ENCODE peak calls at places on chromosomes 13 and 19, in seven cellular contexts. One of them, this sample, is unnamed.

GRCh38 chr19:30719189-30719990 is 347.2 kb downstream of the ZNF536 start:
- DNase-seq in transverse colon: peak
- DNase-seq in lower leg skin: no peak
- DNase-seq in GM23338: peak
- DNase-seq in WERI-Rb-1: peak
- DNase-seq in astrocyte of the cerebellum: no peak
- DNase-seq in tibial nerve: peak
- DNase-seq in this sample: peak

GRCh38 chr13:71632721-71633120 is 234.3 kb downstream of the DACH1 start:
- DNase-seq in lower leg skin: no peak
- DNase-seq in tibial nerve: no peak
- DNase-seq in WERI-Rb-1: no peak
- DNase-seq in GM23338: no peak
- DNase-seq in transverse colon: no peak
- DNase-seq in astrocyte of the cerebellum: no peak
- DNase-seq in this sample: no peak

GRCh38 chr19:5977222-5977784 is 637 bp downstream of the RANBP3 start:
- DNase-seq in lower leg skin: no peak
- DNase-seq in tibial nerve: no peak
- DNase-seq in WERI-Rb-1: no peak
- DNase-seq in transverse colon: no peak
- DNase-seq in astrocyte of the cerebellum: no peak
- DNase-seq in GM23338: no peak
- DNase-seq in this sample: no peak

GRCh38 chr13:27952931-27953670 is 16.0 kb downstream of the CDX2 start:
- DNase-seq in GM23338: no peak
- DNase-seq in WERI-Rb-1: no peak
- DNase-seq in tibial nerve: no peak
- DNase-seq in transverse colon: peak
- DNase-seq in astrocyte of the cerebellum: no peak
- DNase-seq in lower leg skin: no peak
- DNase-seq in this sample: no peak

GRCh38 chr19:19514215-19514633 is 1.1 kb downstream of the TSSK6 start:
- DNase-seq in transverse colon: peak
- DNase-seq in tibial nerve: no peak
- DNase-seq in astrocyte of the cerebellum: no peak
- DNase-seq in GM23338: no peak
- DNase-seq in WERI-Rb-1: no peak
- DNase-seq in lower leg skin: peak
- DNase-seq in this sample: peak

GRCh38 chr19:44671400-44671799 is at the start of gene CEACAM19:
- DNase-seq in lower leg skin: peak
- DNase-seq in transverse colon: no peak
- DNase-seq in WERI-Rb-1: no peak
- DNase-seq in GM23338: no peak
- DNase-seq in tibial nerve: no peak
- DNase-seq in astrocyte of the cerebellum: no peak
- DNase-seq in this sample: no peak

GRCh38 chr13:108681986-108682562 is 52.7 kb downstream of the MYO16 start:
- DNase-seq in transverse colon: no peak
- DNase-seq in GM23338: no peak
- DNase-seq in WERI-Rb-1: no peak
- DNase-seq in astrocyte of the cerebellum: no peak
- DNase-seq in tibial nerve: no peak
- DNase-seq in lower leg skin: no peak
- DNase-seq in this sample: no peak

GRCh38 chr19:1045247-1045603 is 5.3 kb downstream of the ABCA7 start:
- DNase-seq in GM23338: peak
- DNase-seq in lower leg skin: no peak
- DNase-seq in tibial nerve: no peak
- DNase-seq in transverse colon: peak
- DNase-seq in WERI-Rb-1: peak
- DNase-seq in astrocyte of the cerebellum: no peak
- DNase-seq in this sample: peak

GRCh38 chr13:98033277-98034247 is 80.1 kb downstream of the IPO5 start:
- DNase-seq in tibial nerve: peak
- DNase-seq in GM23338: peak
- DNase-seq in astrocyte of the cerebellum: peak
- DNase-seq in WERI-Rb-1: peak
- DNase-seq in lower leg skin: no peak
- DNase-seq in transverse colon: no peak
- DNase-seq in this sample: peak

GRCh38 chr19:4518345-4519171 is at the start of gene PLIN4:
- DNase-seq in tibial nerve: no peak
- DNase-seq in GM23338: peak
- DNase-seq in astrocyte of the cerebellum: no peak
- DNase-seq in lower leg skin: no peak
- DNase-seq in WERI-Rb-1: peak
- DNase-seq in transverse colon: peak
- DNase-seq in this sample: peak

GRCh38 chr13:99265823-99266426 is 7.7 kb upstream of the GPR18 start:
- DNase-seq in lower leg skin: no peak
- DNase-seq in WERI-Rb-1: peak
- DNase-seq in GM23338: peak
- DNase-seq in tibial nerve: no peak
- DNase-seq in transverse colon: no peak
- DNase-seq in astrocyte of the cerebellum: peak
- DNase-seq in this sample: peak

GRCh38 chr13:24348797-24349515 is 39.6 kb downstream of the C1QTNF9 start:
- DNase-seq in transverse colon: peak
- DNase-seq in tibial nerve: no peak
- DNase-seq in GM23338: no peak
- DNase-seq in astrocyte of the cerebellum: no peak
- DNase-seq in lower leg skin: no peak
- DNase-seq in WERI-Rb-1: no peak
- DNase-seq in this sample: no peak

GRCh38 chr13:96982672-96983071 is 11.6 kb downstream of the OXGR1 start:
- DNase-seq in lower leg skin: no peak
- DNase-seq in GM23338: no peak
- DNase-seq in transverse colon: no peak
- DNase-seq in WERI-Rb-1: no peak
- DNase-seq in astrocyte of the cerebellum: no peak
- DNase-seq in tibial nerve: peak
- DNase-seq in this sample: no peak

GRCh38 chr13:50524540-50524939 is 319.0 kb downstream of the DLEU7 start:
- DNase-seq in transverse colon: no peak
- DNase-seq in lower leg skin: no peak
- DNase-seq in tibial nerve: no peak
- DNase-seq in astrocyte of the cerebellum: no peak
- DNase-seq in GM23338: no peak
- DNase-seq in WERI-Rb-1: no peak
- DNase-seq in this sample: no peak

GRCh38 chr19:39843919-39844793 is 2.0 kb downstream of the FBL start:
- DNase-seq in astrocyte of the cerebellum: peak
- DNase-seq in GM23338: peak
- DNase-seq in WERI-Rb-1: no peak
- DNase-seq in lower leg skin: no peak
- DNase-seq in transverse colon: no peak
- DNase-seq in tibial nerve: peak
- DNase-seq in this sample: peak

GRCh38 chr19:39846176-39846677 is at the start of gene FBL:
- DNase-seq in lower leg skin: peak
- DNase-seq in transverse colon: peak
- DNase-seq in WERI-Rb-1: peak
- DNase-seq in astrocyte of the cerebellum: peak
- DNase-seq in tibial nerve: peak
- DNase-seq in GM23338: peak
- DNase-seq in this sample: peak

GRCh38 chr19:39845621-39846175 is 481 bp downstream of the FBL start:
- DNase-seq in lower leg skin: no peak
- DNase-seq in GM23338: peak
- DNase-seq in tibial nerve: no peak
- DNase-seq in transverse colon: no peak
- DNase-seq in WERI-Rb-1: peak
- DNase-seq in astrocyte of the cerebellum: no peak
- DNase-seq in this sample: no peak

GRCh38 chr19:39846678-39847486 is 703 bp upstream of the FBL start:
- DNase-seq in astrocyte of the cerebellum: no peak
- DNase-seq in WERI-Rb-1: peak
- DNase-seq in tibial nerve: no peak
- DNase-seq in GM23338: peak
- DNase-seq in lower leg skin: no peak
- DNase-seq in transverse colon: peak
- DNase-seq in this sample: no peak

GRCh38 chr19:39845172-39845571 is 1.0 kb downstream of the FBL start:
- DNase-seq in astrocyte of the cerebellum: no peak
- DNase-seq in tibial nerve: no peak
- DNase-seq in GM23338: no peak
- DNase-seq in lower leg skin: no peak
- DNase-seq in transverse colon: no peak
- DNase-seq in WERI-Rb-1: no peak
- DNase-seq in this sample: no peak
- H3K4me3 ChIP-seq in astrocyte of the cerebellum: peak
- H3K4me3 ChIP-seq in tibial nerve: peak
- H3K4me3 ChIP-seq in GM23338: peak
- H3K4me3 ChIP-seq in lower leg skin: peak
- H3K4me3 ChIP-seq in transverse colon: peak
- H3K4me3 ChIP-seq in WERI-Rb-1: peak
- H3K4me3 ChIP-seq in this sample: peak

GRCh38 chr13:95604534-95604915 is 40.0 kb downstream of the DZIP1 start:
- DNase-seq in WERI-Rb-1: no peak
- DNase-seq in GM23338: no peak
- DNase-seq in transverse colon: no peak
- DNase-seq in astrocyte of the cerebellum: no peak
- DNase-seq in lower leg skin: no peak
- DNase-seq in tibial nerve: no peak
- DNase-seq in this sample: no peak
- TF ChIP-seq CTCF in WERI-Rb-1: no peak
- TF ChIP-seq CTCF in GM23338: no peak
- TF ChIP-seq CTCF in transverse colon: no peak
- TF ChIP-seq CTCF in astrocyte of the cerebellum: no peak
- TF ChIP-seq CTCF in lower leg skin: no peak
- TF ChIP-seq CTCF in tibial nerve: no peak
- TF ChIP-seq CTCF in this sample: no peak

GRCh38 chr19:51047031-51047335 is 12.2 kb upstream of the KLK12 start:
- DNase-seq in lower leg skin: no peak
- DNase-seq in transverse colon: no peak
- DNase-seq in astrocyte of the cerebellum: no peak
- DNase-seq in WERI-Rb-1: no peak
- DNase-seq in GM23338: no peak
- DNase-seq in tibial nerve: no peak
- DNase-seq in this sample: no peak
- H3K4me3 ChIP-seq in lower leg skin: no peak
- H3K4me3 ChIP-seq in transverse colon: no peak
- H3K4me3 ChIP-seq in astrocyte of the cerebellum: no peak
- H3K4me3 ChIP-seq in WERI-Rb-1: no peak
- H3K4me3 ChIP-seq in GM23338: peak
- H3K4me3 ChIP-seq in tibial nerve: no peak
- H3K4me3 ChIP-seq in this sample: no peak

GRCh38 chr19:47608908-47609879 is at the start of gene BICRA:
- DNase-seq in lower leg skin: peak
- DNase-seq in tibial nerve: peak
- DNase-seq in WERI-Rb-1: peak
- DNase-seq in GM23338: peak
- DNase-seq in astrocyte of the cerebellum: peak
- DNase-seq in transverse colon: peak
- DNase-seq in this sample: peak

GRCh38 chr19:47607564-47608073 is 1.3 kb upstream of the BICRA start:
- DNase-seq in lower leg skin: no peak
- DNase-seq in transverse colon: no peak
- DNase-seq in tibial nerve: no peak
- DNase-seq in WERI-Rb-1: no peak
- DNase-seq in GM23338: no peak
- DNase-seq in astrocyte of the cerebellum: no peak
- DNase-seq in this sample: no peak

GRCh38 chr19:47610546-47610894 is 1.6 kb downstream of the BICRA start:
- DNase-seq in transverse colon: no peak
- DNase-seq in WERI-Rb-1: no peak
- DNase-seq in lower leg skin: no peak
- DNase-seq in tibial nerve: no peak
- DNase-seq in astrocyte of the cerebellum: no peak
- DNase-seq in GM23338: no peak
- DNase-seq in this sample: no peak

GRCh38 chr19:47609885-47610545 is 1.1 kb downstream of the BICRA start:
- DNase-seq in transverse colon: peak
- DNase-seq in WERI-Rb-1: peak
- DNase-seq in astrocyte of the cerebellum: no peak
- DNase-seq in lower leg skin: no peak
- DNase-seq in GM23338: peak
- DNase-seq in tibial nerve: no peak
- DNase-seq in this sample: peak

DNA sequence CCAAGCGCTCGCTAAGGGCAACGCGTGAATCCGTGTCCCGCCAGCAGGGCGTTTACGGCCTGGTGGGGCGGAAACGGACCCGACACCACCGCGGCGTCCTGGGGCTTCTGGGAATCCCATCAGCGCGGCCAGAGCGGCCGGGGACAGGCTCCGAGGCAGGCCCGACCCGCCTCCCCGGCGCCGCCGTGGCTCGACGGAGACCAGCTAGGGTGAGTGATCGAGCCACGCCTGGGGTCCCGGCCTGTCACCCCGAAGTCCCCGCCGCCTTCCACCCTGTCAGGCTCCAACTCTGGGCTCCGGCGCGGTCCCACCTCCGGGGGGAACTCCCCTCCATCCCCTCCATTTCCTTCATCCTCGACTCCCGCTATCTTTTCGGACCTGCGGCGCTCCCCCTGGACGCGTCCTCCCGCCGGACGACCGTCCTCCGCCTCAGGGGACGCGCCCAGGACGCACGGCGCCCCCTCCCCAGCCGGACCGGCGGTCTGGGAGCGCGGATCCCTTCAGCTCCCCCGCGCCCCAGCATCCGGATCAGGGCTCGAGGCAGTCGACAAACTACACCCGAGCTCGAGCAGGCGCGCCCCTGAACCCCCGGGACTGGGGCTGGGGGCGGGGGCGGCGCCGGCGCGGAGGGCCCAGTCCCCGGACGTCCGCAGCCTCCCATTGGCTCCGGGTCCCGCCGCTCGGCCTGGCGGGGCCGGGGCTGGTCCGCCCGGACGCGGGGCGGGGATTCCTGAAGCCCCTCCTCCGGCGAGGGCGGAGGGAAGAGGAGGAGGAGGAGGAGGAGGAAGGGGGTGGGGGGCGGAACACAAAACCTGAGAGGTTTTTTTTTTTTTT is 643 bp upstream of the BICRA start:
- DNase-seq in WERI-Rb-1: peak
- DNase-seq in lower leg skin: peak
- DNase-seq in tibial nerve: peak
- DNase-seq in astrocyte of the cerebellum: peak
- DNase-seq in transverse colon: peak
- DNase-seq in GM23338: peak
- DNase-seq in this sample: peak
- TF ChIP-seq CTCF in WERI-Rb-1: peak
- TF ChIP-seq CTCF in lower leg skin: no peak
- TF ChIP-seq CTCF in tibial nerve: no peak
- TF ChIP-seq CTCF in astrocyte of the cerebellum: peak
- TF ChIP-seq CTCF in transverse colon: peak
- TF ChIP-seq CTCF in GM23338: no peak
- TF ChIP-seq CTCF in this sample: peak

GRCh38 chr13:112711528-112712265 is 21.9 kb downstream of the ATP11A start:
- DNase-seq in GM23338: peak
- DNase-seq in WERI-Rb-1: no peak
- DNase-seq in transverse colon: peak
- DNase-seq in tibial nerve: peak
- DNase-seq in astrocyte of the cerebellum: peak
- DNase-seq in lower leg skin: peak
- DNase-seq in this sample: peak
- H3K4me3 ChIP-seq in GM23338: peak
- H3K4me3 ChIP-seq in WERI-Rb-1: no peak
- H3K4me3 ChIP-seq in transverse colon: peak
- H3K4me3 ChIP-seq in tibial nerve: no peak
- H3K4me3 ChIP-seq in astrocyte of the cerebellum: peak
- H3K4me3 ChIP-seq in lower leg skin: no peak
- H3K4me3 ChIP-seq in this sample: peak